ENCODE peak calls at places on chromosomes 4 and X, in nine cellular contexts. K, J, S, L, O, Q, B, P and T are unnamed samples.
A peak's percentile ranks its signal among the peaks of the same experiment; 100 is the strongest.

GRCh38 chrX:22351966-22352365 is 79.3 kb downstream of the CBLL2 start:
- DNase-seq in P (no peak), B (no peak), S (no peak), K (no peak), J (no peak), Q (no peak), L (no peak), O (no peak), T (no peak)

GRCh38 chr4:52979020-52979419 is 116.9 kb downstream of the RASL11B start:
- DNase-seq in S (no peak), O (no peak), B (no peak), K (no peak), P (no peak), J (peak; percentile 13), Q (no peak), L (no peak), T (no peak)

GRCh38 chr4:110636677-110637407 is 14.0 kb upstream of the PITX2 start:
- DNase-seq in B (no peak), Q (peak; percentile 21), J (peak; percentile 84), O (no peak), L (no peak), P (peak; percentile 49), S (no peak), K (peak; percentile 69), T (no peak)

GRCh38 chr4:35105486-35105885 is 1138.8 kb downstream of the ARAP2 start:
- DNase-seq in J (no peak), P (no peak), S (peak; percentile 10), K (no peak), O (no peak), B (no peak), L (no peak), Q (peak; percentile 4), T (no peak)

GRCh38 chr4:119785963-119786362 is 157.4 kb upstream of the PDE5A start:
- DNase-seq in P (peak; percentile 40), B (no peak), S (no peak), K (no peak), J (peak; percentile 11), Q (no peak), L (no peak), O (peak; percentile 46), T (no peak)

GRCh38 chr4:156765277-156765676 is 206.3 kb downstream of the PDGFC start:
- DNase-seq in S (no peak), P (peak; percentile 24), J (no peak), L (no peak), Q (no peak), B (no peak), K (no peak), O (no peak), T (no peak)

GRCh38 chr4:38612996-38613395 is 51.0 kb upstream of the KLF3 start:
- DNase-seq in J (no peak), P (peak; percentile 41), O (no peak), S (no peak), B (no peak), K (no peak), L (no peak), Q (no peak), T (no peak)

GRCh38 chrX:103101280-103102042 is 8.5 kb upstream of the NXF3 start:
- DNase-seq in O (no peak), P (peak; percentile 35), S (no peak), B (no peak), K (no peak), L (no peak), Q (no peak), J (no peak), T (no peak)

GRCh38 chr4:26082565-26082964 is 168.5 kb downstream of the SMIM20 start:
- DNase-seq in P (no peak), S (no peak), K (no peak), Q (no peak), L (no peak), O (no peak), B (no peak), J (no peak), T (no peak)

GRCh38 chr4:129358571-129358970 is 262.6 kb downstream of the C4orf33 start:
- DNase-seq in K (no peak), J (peak; percentile 92), L (no peak), B (no peak), Q (no peak), P (peak; percentile 68), S (no peak), O (peak; percentile 81), T (no peak)

GRCh38 chr4:184416913-184417734 is 57.2 kb downstream of the IRF2 start:
- DNase-seq in B (peak; percentile 59), Q (no peak), O (peak; percentile 87), K (no peak), P (no peak), J (no peak), L (peak; percentile 19), S (peak; percentile 86), T (no peak)

GRCh38 chr4:76867880-76868655 is 29.9 kb downstream of the SOWAHB start:
- DNase-seq in J (peak; percentile 16), B (no peak), Q (no peak), P (no peak), L (no peak), S (no peak), K (no peak), O (peak; percentile 11), T (no peak)

GRCh38 chr4:87298362-87298761 is 24.3 kb downstream of the HSD17B13 start:
- DNase-seq in Q (no peak), L (no peak), O (no peak), J (no peak), S (no peak), P (no peak), B (no peak), K (no peak), T (no peak)

GRCh38 chr4:77418333-77418732 is 187.3 kb upstream of the CXCL13 start:
- DNase-seq in Q (peak; percentile 37), S (peak; percentile 31), J (no peak), O (no peak), K (no peak), P (peak; percentile 20), B (no peak), L (no peak), T (no peak)

GRCh38 chr4:101972791-101973190 is 182.3 kb downstream of the BANK1 start:
- DNase-seq in L (no peak), J (peak; percentile 30), P (no peak), B (no peak), Q (no peak), K (no peak), O (peak; percentile 26), S (no peak), T (no peak)

GRCh38 chr4:41538017-41538733 is at the start of gene LIMCH1:
- DNase-seq in L (no peak), S (no peak), Q (peak; percentile 17), P (peak; percentile 40), J (peak; percentile 48), O (no peak), B (no peak), K (no peak), T (no peak)

GRCh38 chr4:186946682-186947294 is 223.1 kb upstream of the FAT1 start:
- DNase-seq in L (no peak), O (no peak), Q (peak; percentile 44), B (no peak), P (no peak), S (no peak), K (no peak), J (peak; percentile 51), T (no peak)

GRCh38 chrX:147917700-147918694 is 6.3 kb downstream of the FMR1 start:
- DNase-seq in S (peak; percentile 76), J (no peak), Q (no peak), K (no peak), L (no peak), O (no peak), B (peak; percentile 50), P (peak; percentile 8), T (no peak)

GRCh38 chr4:38591617-38592337 is 72.2 kb upstream of the KLF3 start:
- DNase-seq in J (no peak), K (no peak), S (no peak), Q (no peak), L (no peak), P (peak; percentile 56), O (no peak), B (no peak), T (no peak)

GRCh38 chrX:49286581-49286980 is 16.9 kb upstream of the GAGE10 start:
- DNase-seq in B (no peak), Q (no peak), K (no peak), O (no peak), P (no peak), S (no peak), L (no peak), J (no peak), T (no peak)

GRCh38 chr4:184534511-184535391 is 60.4 kb upstream of the IRF2 start:
- DNase-seq in P (peak; percentile 88), K (no peak), O (peak; percentile 87), S (peak; percentile 86), L (no peak), B (peak; percentile 66), J (no peak), Q (no peak), T (no peak)

GRCh38 chrX:22246620-22247019 is 26.1 kb upstream of the CBLL2 start:
- DNase-seq in J (no peak), P (no peak), K (no peak), O (no peak), S (no peak), Q (no peak), L (no peak), B (no peak), T (no peak)

GRCh38 chr4:14532436-14532835 is 469.8 kb upstream of the CPEB2 start:
- DNase-seq in Q (no peak), S (no peak), L (no peak), P (no peak), K (no peak), B (no peak), J (no peak), O (peak; percentile 34), T (no peak)

GRCh38 chrX:84144281-84144680 is 43.7 kb downstream of the RPS6KA6 start:
- DNase-seq in L (no peak), K (no peak), B (no peak), O (no peak), Q (no peak), S (no peak), J (no peak), P (peak; percentile 0), T (no peak)